ENCODE peak calls at places on chromosome 1, in seven cellular contexts. Q is mammary epithelial cell, Z is fibroblast of lung, O is GM23338, M is endothelial cell of umbilical vein, S is OCI-LY7, C is hepatocyte. E is an unnamed sample. For H4K20me1, the result is how much of the 10 kb centered on the place peaks cover.

GRCh38 chr1:28553229-28553930 is 495 bp downstream of the TRNAU1AP start:
- DNase-seq in Q (peak), Z (peak), O (peak), M (no peak), S (peak), C (peak), E (peak)

GRCh38 chr1:31605908-31606427 is 11.5 kb upstream of the HCRTR1 start:
- DNase-seq in Q (peak), Z (peak), O (no peak), M (no peak), S (peak), C (no peak), E (peak)

GRCh38 chr1:30064547-30064946 is 658.8 kb downstream of the MATN1 start:
- DNase-seq in Q (no peak), Z (no peak), O (no peak), M (no peak), S (no peak), C (no peak), E (no peak)

GRCh38 chr1:163528710-163529348 is 207.1 kb downstream of the NUF2 start:
- DNase-seq in Q (peak), Z (peak), O (peak), M (peak), S (peak), C (peak), E (peak)

GRCh38 chr1:197312163-197312562 is 44.1 kb downstream of the CRB1 start:
- DNase-seq in Q (no peak), Z (peak), O (no peak), M (no peak), S (no peak), C (no peak), E (no peak)

GRCh38 chr1:2198571-2198970 is 4.0 kb upstream of the FAAP20 start:
- DNase-seq in Q (peak), Z (no peak), O (no peak), M (no peak), S (no peak), C (no peak), E (no peak)

GRCh38 chr1:1806890-1807289 is 28.6 kb upstream of the NADK start:
- DNase-seq in Q (no peak), Z (peak), O (no peak), M (no peak), S (no peak), C (no peak), E (peak)

GRCh38 chr1:170146861-170147260 is 1.1 kb downstream of the NTMT2 start:
- DNase-seq in Q (no peak), Z (peak), O (no peak), M (no peak), S (no peak), C (no peak), E (no peak)

GRCh38 chr1:119006406-119007279 is 18.5 kb upstream of the TBX15 start:
- DNase-seq in Q (no peak), Z (no peak), O (peak), M (no peak), S (no peak), C (no peak), E (no peak)

GRCh38 chr1:27624467-27625233 is 10.3 kb downstream of the FGR start:
- DNase-seq in Q (no peak), Z (no peak), O (peak), M (peak), S (peak), C (no peak), E (no peak)

GRCh38 chr1:117821782-117822447 is 107.5 kb downstream of the GDAP2 start:
- DNase-seq in Q (peak), Z (peak), O (peak), M (peak), S (peak), C (peak), E (peak)

DNA sequence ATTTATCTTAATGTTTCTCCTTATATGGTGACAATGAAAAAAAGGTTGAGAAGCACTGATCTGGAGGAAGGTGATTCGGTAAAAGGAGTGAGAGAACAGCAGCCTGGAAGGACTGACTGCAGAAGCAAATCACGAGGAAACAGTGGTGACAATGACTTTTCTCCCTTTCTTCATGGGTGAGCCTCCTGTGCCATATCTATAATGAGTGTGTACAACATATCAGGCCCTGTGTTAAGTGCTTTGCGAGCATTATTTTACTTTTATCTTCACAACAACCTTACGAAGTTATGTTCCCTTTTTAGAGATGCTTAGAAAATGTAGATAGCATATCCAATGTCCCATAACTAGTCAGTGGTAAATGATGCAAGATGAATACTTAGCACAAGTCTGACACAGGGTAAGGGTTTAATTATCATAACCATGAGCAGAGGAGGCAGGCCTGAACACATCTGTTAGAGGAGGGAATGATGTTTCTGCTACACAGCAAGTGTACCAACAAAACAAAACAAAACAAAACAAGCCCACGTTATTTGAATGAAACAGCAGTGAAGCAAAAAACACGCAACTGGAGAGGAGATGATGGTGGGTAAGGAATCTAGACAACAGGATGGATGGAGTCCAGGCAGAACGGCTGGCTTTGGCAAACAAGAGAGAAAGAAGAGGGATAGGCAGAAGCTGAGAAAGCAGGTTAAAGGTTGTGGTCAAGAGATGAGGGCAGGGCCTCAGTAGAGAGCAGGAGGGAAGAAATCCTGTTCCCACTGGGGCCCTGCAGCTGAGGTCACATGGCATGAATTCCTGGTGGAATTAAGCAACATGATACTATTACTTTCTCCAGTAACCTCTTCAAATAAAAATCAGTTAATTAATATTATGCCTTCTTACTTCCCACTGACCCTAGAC is 29.6 kb downstream of the GNG12 start:
- DNase-seq in Q (peak), Z (no peak), O (no peak), M (no peak), S (no peak), C (no peak), E (peak)
- H4K20me1 ChIP-seq in Q (under half), Z (under half), O (under half), M (under half), S (under half), C (under half), E (under half)

GRCh38 chr1:157364612-157365011 is 187.7 kb downstream of the FCRL5 start:
- DNase-seq in Q (no peak), Z (no peak), O (no peak), M (no peak), S (no peak), C (no peak), E (no peak)
- H4K20me1 ChIP-seq in Q (under half), Z (under half), O (under half), M (under half), S (under half), C (under half), E (under half)

GRCh38 chr1:65166572-65167305 is 18.7 kb downstream of the AK4 start:
- DNase-seq in Q (no peak), Z (no peak), O (no peak), M (no peak), S (no peak), C (no peak), E (no peak)

GRCh38 chr1:65165269-65166002 is 17.4 kb downstream of the AK4 start:
- DNase-seq in Q (no peak), Z (no peak), O (peak), M (no peak), S (peak), C (no peak), E (no peak)

GRCh38 chr1:65159801-65160523 is 12.0 kb downstream of the AK4 start:
- DNase-seq in Q (no peak), Z (no peak), O (no peak), M (no peak), S (no peak), C (no peak), E (no peak)

GRCh38 chr1:65164633-65165032 is 16.6 kb downstream of the AK4 start:
- DNase-seq in Q (peak), Z (no peak), O (no peak), M (no peak), S (no peak), C (no peak), E (peak)

DNA sequence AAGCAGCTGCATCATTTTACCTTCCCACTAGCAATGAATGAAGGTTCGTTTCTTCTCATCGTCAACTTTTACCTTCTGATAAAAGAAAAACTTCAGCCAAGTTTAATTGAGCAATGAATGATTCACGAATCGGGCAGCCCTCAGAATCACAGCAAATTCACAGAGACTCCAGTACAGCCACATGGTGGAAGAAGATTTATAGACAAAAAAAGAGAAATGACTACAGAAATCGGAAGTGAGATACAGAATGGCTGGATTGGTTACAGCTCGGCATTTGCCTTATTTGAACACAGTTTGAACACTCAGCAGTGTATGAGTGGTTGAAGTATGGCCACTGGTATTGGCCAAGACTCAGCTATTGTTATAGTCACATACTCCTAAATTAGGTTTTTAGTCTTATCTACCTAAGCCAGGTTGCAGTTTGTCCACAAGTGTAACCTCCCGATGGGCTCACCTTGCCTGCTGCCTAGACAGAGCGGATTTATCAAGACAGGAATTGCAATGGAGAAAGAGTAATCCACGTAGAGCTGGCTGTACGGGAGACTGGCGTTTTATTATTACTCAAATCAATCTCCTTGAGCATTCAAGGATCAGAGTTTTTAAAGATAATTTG is 15.3 kb downstream of the AK4 start:
- DNase-seq in Q (peak), Z (no peak), O (no peak), M (no peak), S (no peak), C (no peak), E (peak)
- H4K20me1 ChIP-seq in Q (under half), Z (under half), O (under half), M (under half), S (under half), C (under half), E (under half)

GRCh38 chr1:19436716-19437476 is 48.4 kb downstream of the CAPZB start:
- DNase-seq in Q (peak), Z (peak), O (no peak), M (peak), S (no peak), C (peak), E (peak)
- H4K20me1 ChIP-seq in Q (under half), Z (under half), O (half or more), M (under half), S (under half), C (under half), E (under half)

DNA sequence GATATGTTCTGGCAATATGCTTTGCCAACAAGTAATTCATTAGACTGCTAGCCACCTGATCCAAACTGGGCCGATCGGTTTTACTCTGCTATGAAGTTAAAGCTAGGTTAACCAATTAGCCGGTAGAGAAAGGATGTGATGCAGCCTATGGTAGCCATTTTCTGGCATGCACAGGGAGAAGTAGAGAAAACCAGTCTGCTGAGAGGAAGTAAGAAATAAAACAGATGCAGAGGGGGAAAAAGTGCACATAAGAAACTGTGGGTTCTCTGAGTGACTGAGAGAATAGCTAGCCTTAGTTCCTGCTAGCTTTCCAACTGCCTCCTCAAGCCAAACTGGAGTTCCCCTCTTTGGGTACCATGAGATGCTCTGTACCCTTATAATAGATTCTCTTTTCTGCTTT is 52.8 kb downstream of the ARID4B start:
- DNase-seq in Q (no peak), Z (no peak), O (no peak), M (no peak), S (peak), C (no peak), E (no peak)
- H4K20me1 ChIP-seq in Q (under half), Z (under half), O (under half), M (under half), S (under half), C (half or more), E (under half)

GRCh38 chr1:165831146-165831545 is 3.7 kb downstream of the UCK2 start:
- DNase-seq in Q (no peak), Z (no peak), O (no peak), M (no peak), S (no peak), C (no peak), E (no peak)
- H4K20me1 ChIP-seq in Q (under half), Z (under half), O (half or more), M (under half), S (under half), C (under half), E (under half)